ENCODE peak calls at places on chromosomes 6 and 20, in ten cellular contexts. V, Z, Y, A, D, O, I, S, W and X are unnamed samples. For H3K36me3, the result is how much of the 10 kb centered on the place peaks cover.

GRCh38 chr20:33840759-33841438 is 29.8 kb downstream of the CHMP4B start:
- DNase-seq in Z (no peak), V (no peak), Y (no peak), I (no peak), S (no peak), D (no peak), A (no peak), O (no peak), W (no peak), X (peak)

GRCh38 chr6:22513667-22514066 is 55.7 kb upstream of the HDGFL1 start:
- DNase-seq in A (no peak), Y (no peak), O (no peak), Z (no peak), V (no peak), I (no peak), D (no peak), W (no peak), S (no peak), X (no peak)

GRCh38 chr6:13116155-13116554 is 212.2 kb downstream of the TBC1D7 start:
- DNase-seq in W (no peak), I (no peak), Z (no peak), Y (no peak), A (no peak), O (no peak), V (no peak), S (no peak), D (no peak), X (no peak)

GRCh38 chr6:136889271-136890193 is 32.6 kb upstream of the SLC35D3 start:
- DNase-seq in S (no peak), D (no peak), O (no peak), V (no peak), Z (no peak), I (peak), Y (no peak), A (no peak), W (no peak), X (no peak)

GRCh38 chr6:13099771-13100170 is 228.6 kb downstream of the TBC1D7 start:
- DNase-seq in V (no peak), Y (no peak), W (no peak), A (no peak), Z (no peak), S (no peak), I (no peak), O (no peak), D (no peak), X (no peak)

GRCh38 chr20:23147647-23147963 is 61.5 kb upstream of the CD93 start:
- DNase-seq in A (no peak), O (no peak), W (no peak), Z (no peak), D (no peak), S (no peak), I (no peak), Y (no peak), V (no peak), X (no peak)

GRCh38 chr6:7201732-7202541 is 94.2 kb downstream of the RREB1 start:
- DNase-seq in I (no peak), Y (peak), V (no peak), O (no peak), Z (peak), D (peak), W (peak), A (no peak), S (peak), X (no peak)

GRCh38 chr6:165800337-165800736 is 137.3 kb upstream of the PDE10A start:
- DNase-seq in A (no peak), S (no peak), V (no peak), Z (no peak), O (no peak), I (no peak), D (no peak), W (no peak), Y (no peak), X (no peak)

GRCh38 chr6:39602590-39603319 is 122.5 kb downstream of the KIF6 start:
- DNase-seq in Z (no peak), V (no peak), Y (no peak), W (no peak), I (no peak), S (no peak), A (no peak), D (no peak), O (peak), X (no peak)

GRCh38 chr6:30542915-30543314 is 13.4 kb downstream of the GNL1 start:
- DNase-seq in I (no peak), Y (no peak), S (no peak), W (no peak), O (no peak), A (no peak), D (no peak), V (no peak), Z (no peak), X (no peak)

GRCh38 chr20:1861996-1862664 is 33.1 kb upstream of the SIRPA start:
- DNase-seq in Y (no peak), D (no peak), W (no peak), Z (no peak), O (no peak), I (no peak), A (no peak), V (no peak), S (no peak), X (no peak)

GRCh38 chr20:44170796-44171410 is 16.1 kb downstream of the JPH2 start:
- DNase-seq in V (no peak), Z (no peak), O (no peak), I (peak), Y (no peak), D (no peak), W (no peak), A (no peak), S (no peak), X (no peak)

GRCh38 chr20:44171775-44172571 is 15.0 kb downstream of the JPH2 start:
- DNase-seq in Y (no peak), Z (no peak), S (no peak), O (no peak), A (no peak), I (no peak), W (no peak), D (no peak), V (no peak), X (no peak)

GRCh38 chr20:44173116-44173515 is 13.9 kb downstream of the JPH2 start:
- DNase-seq in S (no peak), D (no peak), Y (no peak), I (no peak), W (no peak), A (no peak), O (no peak), V (no peak), Z (no peak), X (no peak)

GRCh38 chr20:44173846-44174245 is 13.1 kb downstream of the JPH2 start:
- DNase-seq in W (no peak), Z (no peak), Y (no peak), I (no peak), S (no peak), V (no peak), D (no peak), O (no peak), A (no peak), X (no peak)

DNA sequence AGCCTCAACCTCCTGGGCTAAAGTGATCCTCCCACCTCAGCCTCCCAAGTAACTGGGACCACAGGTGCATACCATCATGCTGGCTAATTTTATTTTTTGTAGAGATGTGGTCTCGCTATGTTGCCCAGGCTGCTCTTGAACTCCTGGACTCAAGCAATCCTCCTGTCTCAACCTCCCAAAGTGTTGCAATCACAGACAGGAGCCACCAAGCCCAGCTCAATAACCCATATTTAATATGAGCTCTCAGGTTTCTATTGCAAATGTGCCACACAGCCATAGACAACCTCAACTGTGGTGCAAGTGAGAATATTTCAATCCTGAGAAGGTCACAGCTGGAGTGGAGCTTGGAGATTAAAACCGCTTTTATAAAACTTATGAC is 14.4 kb downstream of the JPH2 start:
- DNase-seq in S (no peak), Y (no peak), D (no peak), I (no peak), V (no peak), W (no peak), Z (no peak), A (no peak), O (no peak), X (no peak)
- H3K27ac ChIP-seq in S (no peak), Y (no peak), D (no peak), I (no peak), V (no peak), W (no peak), Z (peak), A (no peak), O (no peak), X (no peak)

GRCh38 chr6:65671922-65672321 is 35.1 kb downstream of the EYS start:
- DNase-seq in D (no peak), I (no peak), Z (no peak), O (no peak), A (no peak), W (no peak), S (no peak), V (no peak), Y (no peak), X (no peak)
- H3K4me3 ChIP-seq in D (no peak), I (no peak), Z (no peak), O (no peak), A (no peak), W (no peak), S (no peak), V (no peak), Y (no peak), X (no peak)

GRCh38 chr6:44311304-44311703 is 1.8 kb downstream of the AARS2 start:
- DNase-seq in Z (no peak), Y (no peak), D (no peak), I (no peak), V (no peak), S (no peak), O (no peak), A (no peak), W (no peak), X (no peak)
- H3K36me3 ChIP-seq in Z (half or more), Y (half or more), D (under half), I (under half), V (under half), S (half or more), O (under half), A (under half), W (under half), X (under half)

GRCh38 chr6:158769696-158770446 is 49.3 kb downstream of the EZR start:
- DNase-seq in S (no peak), A (no peak), V (no peak), Z (no peak), W (peak), O (peak), Y (no peak), I (no peak), D (no peak), X (no peak)

GRCh38 chr6:158772172-158772571 is 47.0 kb downstream of the EZR start:
- DNase-seq in Z (no peak), I (no peak), S (no peak), Y (no peak), W (no peak), V (no peak), O (no peak), D (no peak), A (no peak), X (no peak)

GRCh38 chr6:158770533-158770932 is 48.6 kb downstream of the EZR start:
- DNase-seq in D (no peak), O (peak), Y (no peak), S (no peak), I (no peak), Z (no peak), A (no peak), V (no peak), W (peak), X (no peak)

GRCh38 chr6:158771399-158772158 is 47.6 kb downstream of the EZR start:
- DNase-seq in V (no peak), S (no peak), O (no peak), I (no peak), Z (no peak), D (no peak), A (no peak), W (no peak), Y (no peak), X (no peak)

GRCh38 chr6:158770948-158771347 is 48.2 kb downstream of the EZR start:
- DNase-seq in Y (no peak), W (peak), S (no peak), I (no peak), D (no peak), O (no peak), A (no peak), Z (no peak), V (no peak), X (no peak)
- H3K27ac ChIP-seq in Y (no peak), W (peak), S (no peak), I (no peak), D (no peak), O (no peak), A (no peak), Z (no peak), V (no peak), X (no peak)

GRCh38 chr6:17565399-17565798 is 34.7 kb upstream of the FAM8A1 start:
- DNase-seq in I (no peak), V (no peak), S (no peak), O (no peak), Y (no peak), W (no peak), Z (no peak), A (no peak), D (no peak), X (no peak)
- H3K4me3 ChIP-seq in I (no peak), V (no peak), S (no peak), O (no peak), Y (no peak), W (no peak), Z (no peak), A (no peak), D (no peak), X (no peak)

DNA sequence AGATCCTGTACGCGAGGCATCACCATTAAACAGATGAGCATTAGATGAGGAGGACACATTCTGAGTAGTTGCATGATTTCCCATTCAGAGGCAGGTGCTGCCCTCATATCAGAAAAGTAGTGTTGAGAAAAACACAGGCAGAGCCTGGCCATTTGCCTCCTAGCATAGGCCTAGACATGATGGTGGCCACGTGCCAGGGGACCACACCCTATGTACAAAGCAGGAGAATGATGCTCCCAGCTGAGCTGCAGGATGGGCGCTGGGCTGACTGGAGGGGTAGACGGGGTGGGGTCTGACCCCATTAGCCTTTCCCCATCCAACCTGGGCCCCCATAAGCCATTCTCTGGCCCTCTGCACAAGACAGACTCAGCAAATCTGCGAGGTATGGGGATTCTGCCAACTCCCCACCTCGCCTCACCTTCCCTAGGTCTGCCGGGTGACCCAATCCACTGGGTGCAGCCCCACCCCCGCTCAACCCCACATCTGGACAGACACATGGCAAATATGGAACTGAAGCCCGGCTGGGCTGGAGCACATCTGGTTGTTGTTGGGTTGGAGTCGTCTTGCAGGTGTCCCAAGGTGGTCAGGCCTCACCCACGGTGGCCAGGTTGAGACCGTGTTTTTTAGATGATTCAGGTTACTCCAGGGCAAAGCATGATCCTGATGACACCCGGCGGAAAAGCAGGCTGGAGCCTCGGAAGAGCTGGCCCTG is 13.9 kb downstream of the PI16 start:
- DNase-seq in Y (peak), Z (peak), S (no peak), V (no peak), I (no peak), A (no peak), W (no peak), O (no peak), D (peak), X (peak)
- H3K36me3 ChIP-seq in Y (half or more), Z (half or more), S (half or more), V (half or more), I (half or more), A (under half), W (half or more), O (half or more), D (half or more), X (under half)